ENCODE peak calls at places on chromosomes 5 and 9, in six cellular contexts. One of them, this sample, is unnamed.
A peak's percentile ranks its signal among the peaks of the same experiment; 100 is the strongest.

GRCh38 chr5:179228341-179229121 is 116.7 kb downstream of the ADAMTS2 start:
- DNase-seq in aorta: peak; percentile 62
- DNase-seq in T1000: no peak
- DNase-seq in iris pigment epithelial cell: no peak
- DNase-seq in anterior cingulate cortex: no peak
- DNase-seq in germinal center: no peak
- DNase-seq in this sample: peak; percentile 10

GRCh38 chr5:133348406-133348805 is 263.9 kb downstream of the FSTL4 start:
- DNase-seq in aorta: no peak
- DNase-seq in T1000: no peak
- DNase-seq in iris pigment epithelial cell: no peak
- DNase-seq in anterior cingulate cortex: no peak
- DNase-seq in germinal center: no peak
- DNase-seq in this sample: no peak

GRCh38 chr9:78620764-78621163 is 323.8 kb downstream of the PSAT1 start:
- DNase-seq in aorta: no peak
- DNase-seq in T1000: peak; percentile 38
- DNase-seq in iris pigment epithelial cell: peak; percentile 66
- DNase-seq in anterior cingulate cortex: no peak
- DNase-seq in germinal center: no peak
- DNase-seq in this sample: no peak

GRCh38 chr9:29555452-29555851 is 1982.2 kb upstream of the C9orf72 start:
- DNase-seq in aorta: no peak
- DNase-seq in T1000: no peak
- DNase-seq in iris pigment epithelial cell: no peak
- DNase-seq in anterior cingulate cortex: no peak
- DNase-seq in germinal center: no peak
- DNase-seq in this sample: no peak

GRCh38 chr5:15647251-15647650 is 147.3 kb downstream of the FBXL7 start:
- DNase-seq in aorta: no peak
- DNase-seq in T1000: no peak
- DNase-seq in iris pigment epithelial cell: no peak
- DNase-seq in anterior cingulate cortex: no peak
- DNase-seq in germinal center: no peak
- DNase-seq in this sample: no peak

GRCh38 chr9:92726971-92727715 is 37.5 kb downstream of the BICD2 start:
- DNase-seq in aorta: peak; percentile 37
- DNase-seq in T1000: no peak
- DNase-seq in iris pigment epithelial cell: peak; percentile 79
- DNase-seq in anterior cingulate cortex: no peak
- DNase-seq in germinal center: no peak
- DNase-seq in this sample: peak; percentile 26

GRCh38 chr5:91311697-91312501 is 71.2 kb downstream of the ARRDC3 start:
- DNase-seq in aorta: peak; percentile 87
- DNase-seq in T1000: peak; percentile 53
- DNase-seq in iris pigment epithelial cell: peak; percentile 100
- DNase-seq in anterior cingulate cortex: no peak
- DNase-seq in germinal center: peak; percentile 59
- DNase-seq in this sample: no peak

GRCh38 chr5:32443145-32443540 is 1.4 kb downstream of the ZFR start:
- DNase-seq in aorta: no peak
- DNase-seq in T1000: no peak
- DNase-seq in iris pigment epithelial cell: peak; percentile 51
- DNase-seq in anterior cingulate cortex: no peak
- DNase-seq in germinal center: no peak
- DNase-seq in this sample: no peak

GRCh38 chr9:98550206-98550820 is 158.4 kb downstream of the GABBR2 start:
- DNase-seq in aorta: no peak
- DNase-seq in T1000: no peak
- DNase-seq in iris pigment epithelial cell: peak; percentile 41
- DNase-seq in anterior cingulate cortex: no peak
- DNase-seq in germinal center: no peak
- DNase-seq in this sample: no peak

GRCh38 chr5:171337207-171337562 is 28.1 kb downstream of the TLX3 start:
- DNase-seq in aorta: no peak
- DNase-seq in T1000: no peak
- DNase-seq in iris pigment epithelial cell: no peak
- DNase-seq in anterior cingulate cortex: no peak
- DNase-seq in germinal center: no peak
- DNase-seq in this sample: no peak

GRCh38 chr9:133709716-133710571 is 28.2 kb downstream of the SARDH start:
- DNase-seq in aorta: peak; percentile 64
- DNase-seq in T1000: no peak
- DNase-seq in iris pigment epithelial cell: no peak
- DNase-seq in anterior cingulate cortex: no peak
- DNase-seq in germinal center: no peak
- DNase-seq in this sample: no peak

GRCh38 chr9:129411501-129412175 is 209.3 kb downstream of the C9orf50 start:
- DNase-seq in aorta: peak; percentile 62
- DNase-seq in T1000: no peak
- DNase-seq in iris pigment epithelial cell: no peak
- DNase-seq in anterior cingulate cortex: no peak
- DNase-seq in germinal center: no peak
- DNase-seq in this sample: no peak

GRCh38 chr5:53503819-53504218 is 23.4 kb downstream of the FST start:
- DNase-seq in aorta: no peak
- DNase-seq in T1000: no peak
- DNase-seq in iris pigment epithelial cell: peak; percentile 12
- DNase-seq in anterior cingulate cortex: no peak
- DNase-seq in germinal center: no peak
- DNase-seq in this sample: no peak

GRCh38 chr5:159638954-159639559 is 277.2 kb upstream of the ADRA1B start:
- DNase-seq in aorta: no peak
- DNase-seq in T1000: no peak
- DNase-seq in iris pigment epithelial cell: peak; percentile 65
- DNase-seq in anterior cingulate cortex: no peak
- DNase-seq in germinal center: no peak
- DNase-seq in this sample: no peak

GRCh38 chr9:98807811-98808195 is 333 bp downstream of the GALNT12 start:
- DNase-seq in aorta: no peak
- DNase-seq in T1000: no peak
- DNase-seq in iris pigment epithelial cell: peak; percentile 31
- DNase-seq in anterior cingulate cortex: peak; percentile 16
- DNase-seq in germinal center: peak; percentile 26
- DNase-seq in this sample: peak; percentile 24

GRCh38 chr5:160968480-160968879 is 116.5 kb upstream of the ATP10B start:
- DNase-seq in aorta: no peak
- DNase-seq in T1000: no peak
- DNase-seq in iris pigment epithelial cell: no peak
- DNase-seq in anterior cingulate cortex: no peak
- DNase-seq in germinal center: no peak
- DNase-seq in this sample: no peak

GRCh38 chr9:83472764-83473163 is 65.4 kb downstream of the FRMD3 start:
- DNase-seq in aorta: no peak
- DNase-seq in T1000: no peak
- DNase-seq in iris pigment epithelial cell: no peak
- DNase-seq in anterior cingulate cortex: no peak
- DNase-seq in germinal center: no peak
- DNase-seq in this sample: no peak

GRCh38 chr5:76303917-76304316 is 99.2 kb upstream of the IQGAP2 start:
- DNase-seq in aorta: no peak
- DNase-seq in T1000: no peak
- DNase-seq in iris pigment epithelial cell: peak; percentile 11
- DNase-seq in anterior cingulate cortex: no peak
- DNase-seq in germinal center: no peak
- DNase-seq in this sample: no peak

GRCh38 chr5:34580983-34581382 is 75.1 kb upstream of the RAI14 start:
- DNase-seq in aorta: no peak
- DNase-seq in T1000: no peak
- DNase-seq in iris pigment epithelial cell: peak; percentile 53
- DNase-seq in anterior cingulate cortex: no peak
- DNase-seq in germinal center: no peak
- DNase-seq in this sample: no peak

GRCh38 chr9:33429256-33430080 is 17.9 kb downstream of the AQP3 start:
- DNase-seq in aorta: no peak
- DNase-seq in T1000: no peak
- DNase-seq in iris pigment epithelial cell: peak; percentile 54
- DNase-seq in anterior cingulate cortex: no peak
- DNase-seq in germinal center: no peak
- DNase-seq in this sample: no peak

GRCh38 chr5:603081-603998 is 8.8 kb upstream of the CEP72 start:
- DNase-seq in aorta: peak; percentile 71
- DNase-seq in T1000: no peak
- DNase-seq in iris pigment epithelial cell: no peak
- DNase-seq in anterior cingulate cortex: no peak
- DNase-seq in germinal center: no peak
- DNase-seq in this sample: no peak

GRCh38 chr5:180486636-180487149 is 7.5 kb upstream of the CNOT6 start:
- DNase-seq in aorta: peak; percentile 31
- DNase-seq in T1000: no peak
- DNase-seq in iris pigment epithelial cell: no peak
- DNase-seq in anterior cingulate cortex: no peak
- DNase-seq in germinal center: no peak
- DNase-seq in this sample: no peak

GRCh38 chr9:21558627-21559401 is 76.7 kb upstream of the IFNE start:
- DNase-seq in aorta: no peak
- DNase-seq in T1000: no peak
- DNase-seq in iris pigment epithelial cell: no peak
- DNase-seq in anterior cingulate cortex: no peak
- DNase-seq in germinal center: peak; percentile 10
- DNase-seq in this sample: peak; percentile 17

GRCh38 chr9:117783828-117784227 is 79.6 kb downstream of the TLR4 start:
- DNase-seq in aorta: no peak
- DNase-seq in T1000: no peak
- DNase-seq in iris pigment epithelial cell: no peak
- DNase-seq in anterior cingulate cortex: no peak
- DNase-seq in germinal center: peak; percentile 18
- DNase-seq in this sample: no peak

GRCh38 chr5:19790811-19791466 is 197.1 kb downstream of the CDH18 start:
- DNase-seq in aorta: no peak
- DNase-seq in T1000: no peak
- DNase-seq in iris pigment epithelial cell: no peak
- DNase-seq in anterior cingulate cortex: no peak
- DNase-seq in germinal center: no peak
- DNase-seq in this sample: no peak

GRCh38 chr5:34597034-34597433 is 59.1 kb upstream of the RAI14 start:
- DNase-seq in aorta: no peak
- DNase-seq in T1000: no peak
- DNase-seq in iris pigment epithelial cell: no peak
- DNase-seq in anterior cingulate cortex: no peak
- DNase-seq in germinal center: no peak
- DNase-seq in this sample: no peak

GRCh38 chr5:86232246-86232645 is 385.5 kb upstream of the COX7C start:
- DNase-seq in aorta: no peak
- DNase-seq in T1000: no peak
- DNase-seq in iris pigment epithelial cell: no peak
- DNase-seq in anterior cingulate cortex: no peak
- DNase-seq in germinal center: no peak
- DNase-seq in this sample: no peak

GRCh38 chr5:106454651-106455415 is 1215.9 kb downstream of the EFNA5 start:
- DNase-seq in aorta: no peak
- DNase-seq in T1000: no peak
- DNase-seq in iris pigment epithelial cell: peak; percentile 62
- DNase-seq in anterior cingulate cortex: peak; percentile 7
- DNase-seq in germinal center: no peak
- DNase-seq in this sample: no peak

GRCh38 chr9:93826209-93826608 is 128.9 kb downstream of the BARX1 start:
- DNase-seq in aorta: peak; percentile 73
- DNase-seq in T1000: no peak
- DNase-seq in iris pigment epithelial cell: no peak
- DNase-seq in anterior cingulate cortex: no peak
- DNase-seq in germinal center: peak; percentile 36
- DNase-seq in this sample: no peak

GRCh38 chr9:130172161-130172857 is at the start of gene NCS1:
- DNase-seq in aorta: peak; percentile 95
- DNase-seq in T1000: peak; percentile 30
- DNase-seq in iris pigment epithelial cell: peak; percentile 72
- DNase-seq in anterior cingulate cortex: peak; percentile 81
- DNase-seq in germinal center: peak; percentile 51
- DNase-seq in this sample: peak; percentile 78